ENCODE peak calls at places on chromosomes 12 and 14, in four cellular contexts. Z, D, S and F are unnamed samples.

GRCh38 chr12:38124247-38125012 is 192.1 kb upstream of the ALG10B start:
- DNase-seq in Z (no peak), D (no peak), S (no peak), F (no peak)

GRCh38 chr14:35808076-35808657 is 928 bp downstream of the RALGAPA1 start:
- DNase-seq in Z (peak), D (peak), S (no peak), F (peak)

GRCh38 chr14:31080060-31080459 is 53.9 kb upstream of the STRN3 start:
- DNase-seq in Z (no peak), D (peak), S (no peak), F (no peak)

GRCh38 chr12:89469361-89469760 is 55.2 kb downstream of the GALNT4 start:
- DNase-seq in Z (no peak), D (peak), S (no peak), F (peak)

GRCh38 chr12:19220861-19221466 is 91.4 kb downstream of the PLEKHA5 start:
- DNase-seq in Z (no peak), D (peak), S (no peak), F (no peak)

GRCh38 chr12:10466311-10466710 is 13.1 kb upstream of the KLRC1 start:
- DNase-seq in Z (no peak), D (no peak), S (no peak), F (no peak)

GRCh38 chr14:28652782-28653181 is 113.8 kb upstream of the FOXG1 start:
- DNase-seq in Z (no peak), D (peak), S (no peak), F (no peak)

GRCh38 chr12:45543887-45544286 is 185.6 kb upstream of the ARID2 start:
- DNase-seq in Z (peak), D (peak), S (peak), F (peak)

GRCh38 chr12:109741286-109741969 is 27.8 kb downstream of the FAM222A start:
- DNase-seq in Z (no peak), D (no peak), S (peak), F (no peak)

GRCh38 chr12:119631930-119632678 is 35.8 kb upstream of the PRKAB1 start:
- DNase-seq in Z (no peak), D (peak), S (no peak), F (no peak)

GRCh38 chr12:21881950-21882349 is 59.3 kb downstream of the ABCC9 start:
- DNase-seq in Z (no peak), D (no peak), S (no peak), F (no peak)

GRCh38 chr14:79318371-79318770 is 892.9 kb downstream of the DIO2 start:
- DNase-seq in Z (no peak), D (no peak), S (no peak), F (no peak)

GRCh38 chr12:32377344-32378000 is 21.9 kb upstream of the FGD4 start:
- DNase-seq in Z (no peak), D (no peak), S (no peak), F (no peak)

GRCh38 chr12:29510591-29511174 is 13.2 kb upstream of the OVCH1 start:
- DNase-seq in Z (no peak), D (peak), S (no peak), F (no peak)

GRCh38 chr14:22650960-22651521 is 6.9 kb upstream of the OR6J1 start:
- DNase-seq in Z (peak), D (peak), S (no peak), F (peak)

GRCh38 chr12:52280319-52280795 is 5.9 kb downstream of the KRT86 start:
- DNase-seq in Z (no peak), D (peak), S (peak), F (no peak)

GRCh38 chr14:100864960-100865681 is 38.4 kb downstream of the RTL1 start:
- DNase-seq in Z (no peak), D (peak), S (no peak), F (no peak)

GRCh38 chr14:102028733-102029132 is 58.1 kb downstream of the HSP90AA1 start:
- DNase-seq in Z (no peak), D (peak), S (no peak), F (no peak)

GRCh38 chr12:101927999-101928398 is 50.6 kb downstream of the DRAM1 start:
- DNase-seq in Z (no peak), D (no peak), S (no peak), F (no peak)

GRCh38 chr12:106673151-106673550 is 90.3 kb downstream of the RFX4 start:
- DNase-seq in Z (no peak), D (no peak), S (no peak), F (no peak)

GRCh38 chr12:42589465-42590323 is at the start of gene PRICKLE1:
- DNase-seq in Z (peak), D (no peak), S (no peak), F (peak)

GRCh38 chr12:128801879-128802391 is 21.8 kb downstream of the SLC15A4 start:
- DNase-seq in Z (no peak), D (peak), S (no peak), F (no peak)

GRCh38 chr12:89906178-89906577 is 197.5 kb upstream of the ATP2B1 start:
- DNase-seq in Z (no peak), D (no peak), S (no peak), F (no peak)

GRCh38 chr14:87999282-87999681 is 5.7 kb upstream of the GPR65 start:
- DNase-seq in Z (no peak), D (no peak), S (no peak), F (no peak)

GRCh38 chr14:25090716-25091454 is 40.9 kb upstream of the STXBP6 start:
- DNase-seq in Z (no peak), D (peak), S (no peak), F (no peak)

GRCh38 chr12:111248981-111249380 is 119.9 kb downstream of the PHETA1 start:
- DNase-seq in Z (no peak), D (peak), S (no peak), F (no peak)

GRCh38 chr12:47808574-47809380 is 10.9 kb downstream of the HDAC7 start:
- DNase-seq in Z (peak), D (peak), S (no peak), F (peak)

GRCh38 chr12:124668602-124669001 is 101.2 kb upstream of the NCOR2 start:
- DNase-seq in Z (no peak), D (no peak), S (no peak), F (no peak)

GRCh38 chr14:22432348-22432976 is 156.6 kb downstream of the DAD1 start:
- DNase-seq in Z (peak), D (peak), S (peak), F (no peak)

GRCh38 chr12:122886851-122887816 is 8.8 kb downstream of the VPS37B start:
- DNase-seq in Z (peak), D (peak), S (no peak), F (peak)

GRCh38 chr14:77151245-77151644 is 9.7 kb upstream of the ZDHHC22 start:
- DNase-seq in Z (peak), D (no peak), S (no peak), F (peak)

GRCh38 chr14:104138891-104139459 is 588 bp downstream of the KIF26A start:
- DNase-seq in Z (no peak), D (no peak), S (no peak), F (no peak)

GRCh38 chr12:123533672-123534643 is at the start of gene RILPL1:
- DNase-seq in Z (peak), D (no peak), S (peak), F (peak)

GRCh38 chr12:54993181-54993835 is 8.7 kb upstream of the TESPA1 start:
- DNase-seq in Z (peak), D (peak), S (peak), F (peak)

DNA sequence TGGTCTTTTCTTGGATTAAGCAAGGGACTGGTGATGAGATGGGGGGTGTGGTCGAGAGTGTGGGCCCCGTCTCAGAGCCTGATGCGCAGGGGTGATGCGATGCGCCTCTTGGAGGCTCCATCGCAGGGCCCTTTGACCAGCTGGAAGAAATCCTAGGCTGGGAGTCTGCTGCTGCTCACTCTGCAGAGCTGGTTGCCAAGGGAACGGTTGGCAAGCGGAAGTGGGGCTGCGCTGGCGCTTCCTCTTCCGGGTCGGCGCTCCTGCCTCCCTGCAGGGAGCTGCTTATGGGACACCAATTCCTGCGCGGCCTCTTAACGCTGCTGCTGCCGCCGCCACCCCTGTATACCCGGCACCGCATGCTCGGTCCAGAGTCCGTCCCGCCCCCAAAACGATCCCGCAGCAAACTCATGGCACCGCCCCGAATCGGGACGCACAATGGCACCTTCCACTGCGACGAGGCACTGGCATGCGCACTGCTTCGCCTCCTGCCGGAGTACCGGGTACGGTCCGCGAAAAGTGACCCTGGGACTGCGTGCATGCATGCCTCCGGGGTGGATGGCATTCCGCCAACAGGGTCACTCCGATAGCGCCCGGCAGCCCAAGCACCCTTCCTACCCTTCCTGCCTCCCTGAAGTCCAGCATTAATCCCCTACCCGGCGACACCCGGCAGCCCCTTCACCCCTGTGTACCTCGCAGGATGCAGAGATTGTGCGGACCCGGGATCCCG is at the start of gene MYG1:
- DNase-seq in Z (peak), D (peak), S (peak), F (peak)
- TF ChIP-seq CTCF in Z (no peak), D (peak), S (peak), F (no peak)

DNA sequence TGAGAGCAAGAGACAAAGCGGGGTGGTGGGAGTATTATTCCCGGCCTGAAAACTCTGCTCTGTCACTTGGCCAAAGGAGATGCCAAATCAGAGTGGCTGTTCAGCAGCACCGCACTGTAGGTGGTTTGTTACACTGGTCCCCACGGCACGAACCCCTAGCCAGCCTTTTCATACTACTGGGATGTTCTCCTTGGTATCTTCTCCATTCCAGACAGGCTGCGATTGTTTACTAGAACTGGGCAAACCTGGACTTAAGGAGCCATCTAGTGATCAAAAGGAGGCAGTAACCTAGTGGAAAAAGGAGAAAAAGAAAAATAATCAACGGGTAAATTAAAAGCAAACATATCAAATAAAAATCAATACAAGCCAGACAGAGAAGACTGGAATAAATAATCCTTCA is 58.9 kb upstream of the TMTC2 start:
- DNase-seq in Z (no peak), D (peak), S (no peak), F (no peak)
- TF ChIP-seq CTCF in Z (peak), D (peak), S (no peak), F (no peak)

DNA sequence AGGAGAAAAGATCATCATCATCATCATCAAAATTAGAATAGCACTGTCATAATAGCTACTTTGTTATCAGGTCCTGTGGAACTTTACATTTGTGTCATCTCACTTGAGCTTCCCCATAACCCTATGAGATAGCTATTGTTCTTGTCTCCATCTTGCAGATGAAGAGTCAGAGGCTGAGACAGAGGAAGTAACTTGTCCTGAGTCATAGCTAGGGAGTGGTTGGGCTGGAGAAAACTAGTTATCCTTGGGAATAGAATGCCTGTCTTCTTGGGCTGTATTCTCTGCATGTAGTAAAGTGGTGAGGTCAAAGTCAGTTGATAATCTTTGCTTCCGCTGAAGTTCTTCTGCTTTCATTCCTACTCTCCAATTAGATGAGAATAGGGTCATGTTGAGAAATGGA is 117.0 kb downstream of the SMOC1 start:
- DNase-seq in Z (no peak), D (peak), S (no peak), F (no peak)
- TF ChIP-seq CTCF in Z (no peak), D (no peak), S (no peak), F (no peak)

DNA sequence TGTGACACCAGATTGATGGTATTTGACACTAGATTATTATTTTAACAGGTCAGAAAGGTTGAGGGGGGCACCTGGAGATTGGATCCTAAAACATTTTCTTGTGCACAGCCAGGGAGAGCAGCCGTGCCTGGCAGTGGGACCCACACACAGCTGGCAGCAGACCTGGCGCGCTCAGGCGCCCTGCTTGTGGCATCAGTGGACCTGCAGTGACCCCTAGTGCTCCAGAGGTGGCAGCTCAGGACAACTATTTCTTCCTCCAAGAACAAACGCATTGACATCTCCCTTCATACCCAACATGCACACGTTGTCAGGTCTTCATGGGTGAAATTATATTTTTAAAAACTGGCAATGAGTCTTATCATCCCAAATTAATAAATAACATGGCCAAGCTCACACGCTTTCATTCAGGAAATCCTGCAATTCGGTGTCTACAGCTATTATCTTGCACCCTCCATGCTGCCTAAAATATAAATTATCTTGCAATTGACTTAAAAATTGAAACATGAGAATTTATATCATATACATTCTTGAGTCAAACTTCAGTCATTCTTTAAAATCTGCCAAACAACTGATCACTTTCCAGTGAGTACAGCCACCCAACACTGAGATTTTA is 7.7 kb upstream of the TMEM132D start:
- DNase-seq in Z (peak), D (peak), S (no peak), F (peak)
- TF ChIP-seq CTCF in Z (peak), D (peak), S (peak), F (peak)